ENCODE peak calls at places on chromosomes 12 and 14, in nine cellular contexts. One of them, this sample, is unnamed.

GRCh38 chr12:132245521-132246101 is 83.8 kb downstream of the GALNT9 start:
- DNase-seq in aorta: peak
- DNase-seq in epithelial cell of prostate: no peak
- DNase-seq in KBM-7: no peak
- DNase-seq in activated naive CD8-positive, alpha-beta T cell treated with anti-CD3 and anti-CD28 coated beads, Interleukin-2, amount 10 ng/mL, durations not matched to agents 7 days and 5 days: no peak
- DNase-seq in fibroblast of villous mesenchyme: no peak
- DNase-seq in stimulated activated CD8-positive, alpha-beta memory T cell treated with anti-CD3 and anti-CD28 coated beads, Interleukin-7, amount 100 ng/mL, for 1 hour: no peak
- DNase-seq in activated CD8-positive, alpha-beta T cell treated with anti-CD3 and anti-CD28 coated beads, Interleukin-2, amount 10 ng/mL, durations not matched to agents 7 days and 5 days: no peak
- DNase-seq in T-cell: no peak
- DNase-seq in this sample: no peak

GRCh38 chr12:113899844-113900471 is 66.2 kb downstream of the RBM19 start:
- DNase-seq in aorta: no peak
- DNase-seq in epithelial cell of prostate: no peak
- DNase-seq in KBM-7: no peak
- DNase-seq in activated naive CD8-positive, alpha-beta T cell treated with anti-CD3 and anti-CD28 coated beads, Interleukin-2, amount 10 ng/mL, durations not matched to agents 7 days and 5 days: no peak
- DNase-seq in fibroblast of villous mesenchyme: no peak
- DNase-seq in stimulated activated CD8-positive, alpha-beta memory T cell treated with anti-CD3 and anti-CD28 coated beads, Interleukin-7, amount 100 ng/mL, for 1 hour: no peak
- DNase-seq in activated CD8-positive, alpha-beta T cell treated with anti-CD3 and anti-CD28 coated beads, Interleukin-2, amount 10 ng/mL, durations not matched to agents 7 days and 5 days: no peak
- DNase-seq in T-cell: no peak
- DNase-seq in this sample: peak

GRCh38 chr12:81610955-81611889 is 147.9 kb downstream of the PPFIA2 start:
- DNase-seq in aorta: no peak
- DNase-seq in epithelial cell of prostate: no peak
- DNase-seq in KBM-7: no peak
- DNase-seq in activated naive CD8-positive, alpha-beta T cell treated with anti-CD3 and anti-CD28 coated beads, Interleukin-2, amount 10 ng/mL, durations not matched to agents 7 days and 5 days: no peak
- DNase-seq in fibroblast of villous mesenchyme: peak
- DNase-seq in stimulated activated CD8-positive, alpha-beta memory T cell treated with anti-CD3 and anti-CD28 coated beads, Interleukin-7, amount 100 ng/mL, for 1 hour: no peak
- DNase-seq in activated CD8-positive, alpha-beta T cell treated with anti-CD3 and anti-CD28 coated beads, Interleukin-2, amount 10 ng/mL, durations not matched to agents 7 days and 5 days: no peak
- DNase-seq in T-cell: no peak
- DNase-seq in this sample: no peak

GRCh38 chr12:11622774-11623375 is 26.6 kb upstream of the ETV6 start:
- DNase-seq in aorta: no peak
- DNase-seq in epithelial cell of prostate: no peak
- DNase-seq in KBM-7: peak
- DNase-seq in activated naive CD8-positive, alpha-beta T cell treated with anti-CD3 and anti-CD28 coated beads, Interleukin-2, amount 10 ng/mL, durations not matched to agents 7 days and 5 days: no peak
- DNase-seq in fibroblast of villous mesenchyme: peak
- DNase-seq in stimulated activated CD8-positive, alpha-beta memory T cell treated with anti-CD3 and anti-CD28 coated beads, Interleukin-7, amount 100 ng/mL, for 1 hour: no peak
- DNase-seq in activated CD8-positive, alpha-beta T cell treated with anti-CD3 and anti-CD28 coated beads, Interleukin-2, amount 10 ng/mL, durations not matched to agents 7 days and 5 days: no peak
- DNase-seq in T-cell: no peak
- DNase-seq in this sample: no peak

GRCh38 chr12:100824476-100824875 is 29.9 kb downstream of the ANO4 start:
- DNase-seq in aorta: no peak
- DNase-seq in epithelial cell of prostate: no peak
- DNase-seq in KBM-7: no peak
- DNase-seq in activated naive CD8-positive, alpha-beta T cell treated with anti-CD3 and anti-CD28 coated beads, Interleukin-2, amount 10 ng/mL, durations not matched to agents 7 days and 5 days: no peak
- DNase-seq in fibroblast of villous mesenchyme: no peak
- DNase-seq in stimulated activated CD8-positive, alpha-beta memory T cell treated with anti-CD3 and anti-CD28 coated beads, Interleukin-7, amount 100 ng/mL, for 1 hour: no peak
- DNase-seq in activated CD8-positive, alpha-beta T cell treated with anti-CD3 and anti-CD28 coated beads, Interleukin-2, amount 10 ng/mL, durations not matched to agents 7 days and 5 days: no peak
- DNase-seq in T-cell: no peak
- DNase-seq in this sample: no peak

GRCh38 chr12:88578821-88579518 is 1.3 kb downstream of the KITLG start:
- DNase-seq in aorta: no peak
- DNase-seq in epithelial cell of prostate: no peak
- DNase-seq in KBM-7: peak
- DNase-seq in activated naive CD8-positive, alpha-beta T cell treated with anti-CD3 and anti-CD28 coated beads, Interleukin-2, amount 10 ng/mL, durations not matched to agents 7 days and 5 days: no peak
- DNase-seq in fibroblast of villous mesenchyme: no peak
- DNase-seq in stimulated activated CD8-positive, alpha-beta memory T cell treated with anti-CD3 and anti-CD28 coated beads, Interleukin-7, amount 100 ng/mL, for 1 hour: no peak
- DNase-seq in activated CD8-positive, alpha-beta T cell treated with anti-CD3 and anti-CD28 coated beads, Interleukin-2, amount 10 ng/mL, durations not matched to agents 7 days and 5 days: no peak
- DNase-seq in T-cell: no peak
- DNase-seq in this sample: no peak

GRCh38 chr12:115660211-115660805 is 617.2 kb downstream of the MED13L start:
- DNase-seq in aorta: no peak
- DNase-seq in epithelial cell of prostate: no peak
- DNase-seq in KBM-7: no peak
- DNase-seq in activated naive CD8-positive, alpha-beta T cell treated with anti-CD3 and anti-CD28 coated beads, Interleukin-2, amount 10 ng/mL, durations not matched to agents 7 days and 5 days: no peak
- DNase-seq in fibroblast of villous mesenchyme: peak
- DNase-seq in stimulated activated CD8-positive, alpha-beta memory T cell treated with anti-CD3 and anti-CD28 coated beads, Interleukin-7, amount 100 ng/mL, for 1 hour: no peak
- DNase-seq in activated CD8-positive, alpha-beta T cell treated with anti-CD3 and anti-CD28 coated beads, Interleukin-2, amount 10 ng/mL, durations not matched to agents 7 days and 5 days: no peak
- DNase-seq in T-cell: no peak
- DNase-seq in this sample: peak

GRCh38 chr14:74333909-74334308 is 14.4 kb upstream of the VRTN start:
- DNase-seq in aorta: no peak
- DNase-seq in epithelial cell of prostate: peak
- DNase-seq in KBM-7: no peak
- DNase-seq in activated naive CD8-positive, alpha-beta T cell treated with anti-CD3 and anti-CD28 coated beads, Interleukin-2, amount 10 ng/mL, durations not matched to agents 7 days and 5 days: no peak
- DNase-seq in fibroblast of villous mesenchyme: peak
- DNase-seq in stimulated activated CD8-positive, alpha-beta memory T cell treated with anti-CD3 and anti-CD28 coated beads, Interleukin-7, amount 100 ng/mL, for 1 hour: no peak
- DNase-seq in activated CD8-positive, alpha-beta T cell treated with anti-CD3 and anti-CD28 coated beads, Interleukin-2, amount 10 ng/mL, durations not matched to agents 7 days and 5 days: no peak
- DNase-seq in T-cell: no peak
- DNase-seq in this sample: peak

GRCh38 chr14:98512501-98513251 is 759.3 kb downstream of the BCL11B start:
- DNase-seq in aorta: no peak
- DNase-seq in epithelial cell of prostate: no peak
- DNase-seq in KBM-7: no peak
- DNase-seq in activated naive CD8-positive, alpha-beta T cell treated with anti-CD3 and anti-CD28 coated beads, Interleukin-2, amount 10 ng/mL, durations not matched to agents 7 days and 5 days: no peak
- DNase-seq in fibroblast of villous mesenchyme: no peak
- DNase-seq in stimulated activated CD8-positive, alpha-beta memory T cell treated with anti-CD3 and anti-CD28 coated beads, Interleukin-7, amount 100 ng/mL, for 1 hour: no peak
- DNase-seq in activated CD8-positive, alpha-beta T cell treated with anti-CD3 and anti-CD28 coated beads, Interleukin-2, amount 10 ng/mL, durations not matched to agents 7 days and 5 days: no peak
- DNase-seq in T-cell: no peak
- DNase-seq in this sample: no peak

GRCh38 chr14:101046071-101046470 is 142.5 kb upstream of the RTL1 start:
- DNase-seq in aorta: no peak
- DNase-seq in epithelial cell of prostate: no peak
- DNase-seq in KBM-7: no peak
- DNase-seq in activated naive CD8-positive, alpha-beta T cell treated with anti-CD3 and anti-CD28 coated beads, Interleukin-2, amount 10 ng/mL, durations not matched to agents 7 days and 5 days: no peak
- DNase-seq in fibroblast of villous mesenchyme: no peak
- DNase-seq in stimulated activated CD8-positive, alpha-beta memory T cell treated with anti-CD3 and anti-CD28 coated beads, Interleukin-7, amount 100 ng/mL, for 1 hour: no peak
- DNase-seq in activated CD8-positive, alpha-beta T cell treated with anti-CD3 and anti-CD28 coated beads, Interleukin-2, amount 10 ng/mL, durations not matched to agents 7 days and 5 days: no peak
- DNase-seq in T-cell: no peak
- DNase-seq in this sample: no peak

GRCh38 chr12:29023436-29024076 is 125.5 kb upstream of the FAR2 start:
- DNase-seq in aorta: no peak
- DNase-seq in epithelial cell of prostate: no peak
- DNase-seq in KBM-7: no peak
- DNase-seq in activated naive CD8-positive, alpha-beta T cell treated with anti-CD3 and anti-CD28 coated beads, Interleukin-2, amount 10 ng/mL, durations not matched to agents 7 days and 5 days: no peak
- DNase-seq in fibroblast of villous mesenchyme: no peak
- DNase-seq in stimulated activated CD8-positive, alpha-beta memory T cell treated with anti-CD3 and anti-CD28 coated beads, Interleukin-7, amount 100 ng/mL, for 1 hour: no peak
- DNase-seq in activated CD8-positive, alpha-beta T cell treated with anti-CD3 and anti-CD28 coated beads, Interleukin-2, amount 10 ng/mL, durations not matched to agents 7 days and 5 days: no peak
- DNase-seq in T-cell: no peak
- DNase-seq in this sample: no peak

GRCh38 chr12:43551271-43551970 is 582 bp downstream of the ADAMTS20 start:
- DNase-seq in aorta: no peak
- DNase-seq in epithelial cell of prostate: no peak
- DNase-seq in KBM-7: no peak
- DNase-seq in activated naive CD8-positive, alpha-beta T cell treated with anti-CD3 and anti-CD28 coated beads, Interleukin-2, amount 10 ng/mL, durations not matched to agents 7 days and 5 days: no peak
- DNase-seq in fibroblast of villous mesenchyme: no peak
- DNase-seq in stimulated activated CD8-positive, alpha-beta memory T cell treated with anti-CD3 and anti-CD28 coated beads, Interleukin-7, amount 100 ng/mL, for 1 hour: no peak
- DNase-seq in activated CD8-positive, alpha-beta T cell treated with anti-CD3 and anti-CD28 coated beads, Interleukin-2, amount 10 ng/mL, durations not matched to agents 7 days and 5 days: no peak
- DNase-seq in T-cell: no peak
- DNase-seq in this sample: no peak

GRCh38 chr12:3363608-3364007 is 127.4 kb upstream of the PRMT8 start:
- DNase-seq in aorta: peak
- DNase-seq in epithelial cell of prostate: no peak
- DNase-seq in KBM-7: no peak
- DNase-seq in activated naive CD8-positive, alpha-beta T cell treated with anti-CD3 and anti-CD28 coated beads, Interleukin-2, amount 10 ng/mL, durations not matched to agents 7 days and 5 days: no peak
- DNase-seq in fibroblast of villous mesenchyme: no peak
- DNase-seq in stimulated activated CD8-positive, alpha-beta memory T cell treated with anti-CD3 and anti-CD28 coated beads, Interleukin-7, amount 100 ng/mL, for 1 hour: no peak
- DNase-seq in activated CD8-positive, alpha-beta T cell treated with anti-CD3 and anti-CD28 coated beads, Interleukin-2, amount 10 ng/mL, durations not matched to agents 7 days and 5 days: no peak
- DNase-seq in T-cell: no peak
- DNase-seq in this sample: no peak

GRCh38 chr12:55716582-55717396 is 943 bp downstream of the BLOC1S1 start:
- DNase-seq in aorta: peak
- DNase-seq in epithelial cell of prostate: no peak
- DNase-seq in KBM-7: no peak
- DNase-seq in activated naive CD8-positive, alpha-beta T cell treated with anti-CD3 and anti-CD28 coated beads, Interleukin-2, amount 10 ng/mL, durations not matched to agents 7 days and 5 days: no peak
- DNase-seq in fibroblast of villous mesenchyme: no peak
- DNase-seq in stimulated activated CD8-positive, alpha-beta memory T cell treated with anti-CD3 and anti-CD28 coated beads, Interleukin-7, amount 100 ng/mL, for 1 hour: no peak
- DNase-seq in activated CD8-positive, alpha-beta T cell treated with anti-CD3 and anti-CD28 coated beads, Interleukin-2, amount 10 ng/mL, durations not matched to agents 7 days and 5 days: no peak
- DNase-seq in T-cell: no peak
- DNase-seq in this sample: no peak

GRCh38 chr12:80382254-80382653 is 61.8 kb upstream of the PTPRQ start:
- DNase-seq in aorta: no peak
- DNase-seq in epithelial cell of prostate: no peak
- DNase-seq in KBM-7: no peak
- DNase-seq in activated naive CD8-positive, alpha-beta T cell treated with anti-CD3 and anti-CD28 coated beads, Interleukin-2, amount 10 ng/mL, durations not matched to agents 7 days and 5 days: no peak
- DNase-seq in fibroblast of villous mesenchyme: no peak
- DNase-seq in stimulated activated CD8-positive, alpha-beta memory T cell treated with anti-CD3 and anti-CD28 coated beads, Interleukin-7, amount 100 ng/mL, for 1 hour: no peak
- DNase-seq in activated CD8-positive, alpha-beta T cell treated with anti-CD3 and anti-CD28 coated beads, Interleukin-2, amount 10 ng/mL, durations not matched to agents 7 days and 5 days: no peak
- DNase-seq in T-cell: no peak
- DNase-seq in this sample: no peak